ENCODE peak calls at places on chromosomes 3 and 15, in four cellular contexts. M, W, Z and Y are unnamed samples.

GRCh38 chr3:54882114-54882833 is 45.6 kb downstream of the LRTM1 start:
- DNase-seq in M (no peak), Z (no peak), W (no peak), Y (no peak)

GRCh38 chr3:123831420-123831819 is 52.7 kb downstream of the MYLK start:
- DNase-seq in Z (no peak), W (no peak), M (no peak), Y (no peak)

GRCh38 chr3:15361494-15362214 is 29.3 kb upstream of the SH3BP5 start:
- DNase-seq in W (no peak), M (peak; percentile 50), Z (peak; percentile 65), Y (peak; percentile 83)

GRCh38 chr3:105260385-105260784 is 106.3 kb upstream of the ALCAM start:
- DNase-seq in M (no peak), Z (no peak), W (no peak), Y (no peak)

GRCh38 chr3:124296416-124296815 is 304.5 kb upstream of the ROPN1 start:
- DNase-seq in W (no peak), M (no peak), Z (no peak), Y (no peak)

GRCh38 chr3:177451940-177452484 is 254.7 kb upstream of the TBL1XR1 start:
- DNase-seq in M (no peak), W (no peak), Z (no peak), Y (no peak)

GRCh38 chr3:32411442-32411841 is 19.8 kb downstream of the CMTM7 start:
- DNase-seq in Z (no peak), W (no peak), M (no peak), Y (no peak)

GRCh38 chr15:62853114-62853832 is 189.3 kb upstream of the TPM1 start:
- DNase-seq in Z (no peak), W (no peak), M (no peak), Y (no peak)

GRCh38 chr15:69081310-69082004 is 67.0 kb downstream of the NOX5 start:
- DNase-seq in M (no peak), Z (no peak), W (peak; percentile 84), Y (no peak)

GRCh38 chr3:44924102-44925084 is 50.0 kb downstream of the TGM4 start:
- DNase-seq in M (no peak), Z (no peak), W (no peak), Y (no peak)

GRCh38 chr3:39414421-39414907 is 7.9 kb downstream of the RPSA start:
- DNase-seq in W (no peak), M (peak; percentile 67), Z (no peak), Y (no peak)

GRCh38 chr15:66411190-66411589 is 24.5 kb downstream of the MAP2K1 start:
- DNase-seq in W (no peak), M (no peak), Z (no peak), Y (no peak)

GRCh38 chr15:63048986-63049665 is 6.6 kb downstream of the TPM1 start:
- DNase-seq in M (no peak), W (no peak), Z (no peak), Y (peak; percentile 26)

GRCh38 chr3:186760141-186760813 is 23.1 kb upstream of the EIF4A2 start:
- DNase-seq in W (no peak), M (no peak), Z (no peak), Y (no peak)

GRCh38 chr3:119794971-119795612 is 13.2 kb downstream of the NR1I2 start:
- DNase-seq in W (no peak), Z (peak; percentile 87), M (no peak), Y (no peak)

GRCh38 chr3:177611781-177612389 is 414.6 kb upstream of the TBL1XR1 start:
- DNase-seq in W (no peak), Z (no peak), M (no peak), Y (no peak)

GRCh38 chr3:122102191-122102935 is 47.2 kb downstream of the CD86 start:
- DNase-seq in Z (no peak), M (no peak), W (no peak), Y (no peak)

GRCh38 chr3:14740983-14741382 is 66.0 kb downstream of the C3orf20 start:
- DNase-seq in M (no peak), Z (no peak), W (no peak), Y (no peak)

GRCh38 chr3:177726807-177727206 is 529.5 kb upstream of the TBL1XR1 start:
- DNase-seq in W (no peak), Z (no peak), M (no peak), Y (no peak)

GRCh38 chr15:42737529-42738328 is 801 bp upstream of the CDAN1 start:
- DNase-seq in M (peak; percentile 66), W (no peak), Z (no peak), Y (no peak)

GRCh38 chr3:127011270-127011992 is 28.5 kb downstream of the PLXNA1 start:
- DNase-seq in Z (no peak), W (no peak), M (peak; percentile 55), Y (no peak)

GRCh38 chr3:93936549-93936948 is 37.1 kb downstream of the PROS1 start:
- DNase-seq in W (no peak), M (no peak), Z (no peak), Y (no peak)

GRCh38 chr15:99029358-99029871 is 21.8 kb upstream of the PGPEP1L start:
- DNase-seq in M (no peak), W (no peak), Z (no peak), Y (no peak)

GRCh38 chr3:163916596-163917560 is 1161.4 kb downstream of the SI start:
- DNase-seq in M (peak; percentile 46), W (no peak), Z (no peak), Y (no peak)

GRCh38 chr3:47782538-47783308 is 1.0 kb upstream of the SMARCC1 start:
- DNase-seq in M (peak; percentile 62), W (peak; percentile 45), Z (no peak), Y (no peak)

GRCh38 chr3:11607816-11608215 is 35.9 kb downstream of the VGLL4 start:
- DNase-seq in Z (no peak), W (no peak), M (no peak), Y (no peak)

GRCh38 chr15:60520041-60520824 is 41.3 kb upstream of the ICE2 start:
- DNase-seq in W (no peak), M (no peak), Z (no peak), Y (no peak)

GRCh38 chr15:73582961-73583360 is 50.2 kb downstream of the NPTN start:
- DNase-seq in W (no peak), Z (no peak), M (no peak), Y (no peak)

GRCh38 chr3:100982710-100983109 is 10.5 kb downstream of the ABI3BP start:
- DNase-seq in Z (no peak), W (peak; percentile 89), M (no peak), Y (no peak)

GRCh38 chr3:138688871-138689299 is 80.3 kb downstream of the FAIM start:
- DNase-seq in Z (no peak), M (no peak), W (no peak), Y (no peak)

GRCh38 chr3:134242649-134243637 is 7.7 kb downstream of the RYK start:
- DNase-seq in W (no peak), M (no peak), Z (no peak), Y (no peak)

GRCh38 chr15:60733196-60733595 is 254.3 kb upstream of the ICE2 start:
- DNase-seq in Z (no peak), W (no peak), M (no peak), Y (no peak)